ENCODE peak calls at places on chromosomes 7 and 10, in four cellular contexts. K is brain microvascular endothelial cell, B is ovary, I is Peyer's patch. H is an unnamed sample.

GRCh38 chr10:79601939-79602338 is 8.8 kb upstream of the SFTPA1 start:
- DNase-seq in K (no peak), B (no peak), I (no peak), H (no peak)

GRCh38 chr7:150586778-150587152 is 19.6 kb downstream of the GIMAP4 start:
- DNase-seq in K (no peak), B (peak), I (no peak), H (no peak)

GRCh38 chr10:89217057-89217990 is 10.2 kb upstream of the CH25H start:
- DNase-seq in K (peak), B (peak), I (peak), H (no peak)

GRCh38 chr7:51123322-51124021 is 193.1 kb downstream of the COBL start:
- DNase-seq in K (peak), B (no peak), I (no peak), H (no peak)

GRCh38 chr10:125627646-125628045 is 55.3 kb downstream of the TEX36 start:
- DNase-seq in K (no peak), B (no peak), I (no peak), H (peak)

GRCh38 chr7:123749537-123749857 is 694 bp upstream of the WASL start:
- DNase-seq in K (peak), B (no peak), I (peak), H (no peak)

GRCh38 chr7:105131890-105132289 is 117.9 kb downstream of the KMT2E start:
- DNase-seq in K (no peak), B (no peak), I (no peak), H (no peak)

GRCh38 chr10:1380075-1380793 is 324.0 kb downstream of the WDR37 start:
- DNase-seq in K (no peak), B (no peak), I (peak), H (peak)

GRCh38 chr7:100351657-100352058 is 6.3 kb upstream of the PILRB start:
- DNase-seq in K (no peak), B (no peak), I (no peak), H (peak)

GRCh38 chr7:925601-926000 is 28.9 kb downstream of the ADAP1 start:
- DNase-seq in K (no peak), B (peak), I (peak), H (no peak)

GRCh38 chr7:130273863-130274262 is 7.2 kb downstream of the CPA2 start:
- DNase-seq in K (no peak), B (peak), I (no peak), H (no peak)

GRCh38 chr7:102834999-102835398 is 77.8 kb upstream of the LRRC17 start:
- DNase-seq in K (peak), B (no peak), I (no peak), H (no peak)

GRCh38 chr10:43177588-43177987 is 39.3 kb downstream of the CSGALNACT2 start:
- DNase-seq in K (no peak), B (no peak), I (no peak), H (no peak)

GRCh38 chr7:98594787-98595186 is 22.3 kb upstream of the NPTX2 start:
- DNase-seq in K (no peak), B (no peak), I (no peak), H (no peak)

GRCh38 chr7:31047282-31047681 is 4.8 kb upstream of the ADCYAP1R1 start:
- DNase-seq in K (no peak), B (no peak), I (no peak), H (no peak)

GRCh38 chr7:155962191-155962967 is 150.1 kb upstream of the SHH start:
- DNase-seq in K (peak), B (no peak), I (no peak), H (no peak)

GRCh38 chr7:38398725-38399321 is 125.4 kb upstream of the TARP start:
- DNase-seq in K (peak), B (peak), I (peak), H (no peak)

GRCh38 chr7:149460493-149461330 is at the start of gene ZNF777:
- DNase-seq in K (peak), B (peak), I (peak), H (peak)

GRCh38 chr10:115982076-115982475 is 290.9 kb downstream of the GFRA1 start:
- DNase-seq in K (no peak), B (no peak), I (no peak), H (no peak)

GRCh38 chr10:90887555-90887954 is 15.8 kb downstream of the RPP30 start:
- DNase-seq in K (no peak), B (no peak), I (no peak), H (no peak)

GRCh38 chr10:12644380-12645144 is 295.2 kb downstream of the CAMK1D start:
- DNase-seq in K (no peak), B (no peak), I (no peak), H (no peak)

GRCh38 chr10:120069700-120070099 is 177.2 kb downstream of the SEC23IP start:
- DNase-seq in K (no peak), B (no peak), I (no peak), H (no peak)

GRCh38 chr10:14617850-14618249 is 156.8 kb downstream of the FAM107B start:
- DNase-seq in K (no peak), B (no peak), I (no peak), H (no peak)
- H3K27ac ChIP-seq in K (no peak), B (no peak), I (no peak), H (no peak)

GRCh38 chr10:72099054-72099921 is 10.9 kb upstream of the SPOCK2 start:
- DNase-seq in K (no peak), B (no peak), I (no peak), H (no peak)
- H3K27ac ChIP-seq in K (no peak), B (no peak), I (peak), H (no peak)

GRCh38 chr7:143388051-143388450 is 6.9 kb downstream of the ZYX start:
- DNase-seq in K (no peak), B (no peak), I (no peak), H (no peak)

GRCh38 chr7:143390773-143391114 is 9.6 kb downstream of the ZYX start:
- DNase-seq in K (no peak), B (no peak), I (no peak), H (no peak)

GRCh38 chr7:143390098-143390772 is 9.1 kb downstream of the ZYX start:
- DNase-seq in K (no peak), B (no peak), I (no peak), H (no peak)

GRCh38 chr7:143388491-143389101 is 7.5 kb downstream of the ZYX start:
- DNase-seq in K (no peak), B (no peak), I (no peak), H (no peak)

DNA sequence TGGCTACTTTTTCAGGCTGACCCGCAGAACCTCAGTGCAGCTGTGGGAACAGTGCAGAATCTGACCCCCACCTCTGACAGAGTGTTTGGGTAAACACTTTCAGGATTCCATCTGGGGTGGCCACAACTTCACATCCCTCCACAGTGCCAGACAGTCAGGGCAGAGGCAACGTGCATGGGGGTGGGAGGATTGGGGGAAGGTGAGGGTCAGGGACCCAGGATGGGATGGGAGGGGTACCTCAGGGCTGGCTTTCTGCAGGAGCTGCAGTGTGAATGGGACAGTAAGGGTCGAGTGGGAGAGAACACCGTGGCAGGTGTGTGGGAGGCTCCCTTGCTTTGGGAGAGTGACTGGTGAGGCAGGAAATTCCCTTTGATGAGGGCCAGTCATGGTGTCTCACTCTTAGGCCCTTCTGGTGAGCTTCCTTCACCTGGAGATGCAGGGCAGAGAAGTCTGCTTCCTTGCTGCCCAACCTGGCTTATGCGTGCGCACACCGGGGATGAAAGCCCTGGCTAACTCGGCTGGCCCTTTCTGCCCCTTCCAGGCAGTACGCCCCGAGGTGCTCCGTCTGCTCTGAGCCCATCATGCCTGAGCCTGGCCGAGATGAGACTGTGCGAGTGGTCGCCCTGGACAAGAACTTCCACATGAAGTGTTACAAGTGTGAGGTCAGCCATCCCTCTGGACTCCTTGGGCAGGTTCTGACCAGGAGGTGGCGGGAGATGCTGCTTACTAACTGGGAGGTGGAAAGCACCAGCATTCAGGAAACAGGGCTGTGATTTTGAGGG is 8.4 kb downstream of the ZYX start:
- DNase-seq in K (no peak), B (no peak), I (no peak), H (no peak)
- H3K27ac ChIP-seq in K (no peak), B (no peak), I (no peak), H (peak)

GRCh38 chr10:114349505-114350211 is 54.6 kb downstream of the AFAP1L2 start:
- DNase-seq in K (no peak), B (peak), I (no peak), H (no peak)
- H3K27ac ChIP-seq in K (no peak), B (peak), I (no peak), H (no peak)

DNA sequence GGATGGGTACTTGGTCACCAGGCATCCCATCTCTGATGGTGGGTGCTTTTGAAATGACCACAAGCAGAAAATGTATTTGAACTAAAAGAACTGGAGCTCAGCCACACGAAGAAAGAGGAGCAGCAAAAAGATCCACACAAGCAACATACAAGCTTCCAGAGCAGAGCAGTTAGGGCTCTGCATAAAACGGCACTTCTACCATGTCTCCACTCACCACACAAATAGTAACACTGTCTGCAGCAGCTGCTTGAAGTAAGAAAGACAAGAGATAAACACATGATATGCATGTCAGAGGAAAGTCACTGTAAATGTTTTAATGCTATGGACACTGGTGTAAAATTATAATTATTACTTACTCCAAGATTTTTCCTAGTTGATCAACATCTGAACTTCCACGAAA is 32.5 kb upstream of the FAM133B start:
- DNase-seq in K (no peak), B (no peak), I (no peak), H (no peak)
- H3K27ac ChIP-seq in K (no peak), B (no peak), I (no peak), H (no peak)

DNA sequence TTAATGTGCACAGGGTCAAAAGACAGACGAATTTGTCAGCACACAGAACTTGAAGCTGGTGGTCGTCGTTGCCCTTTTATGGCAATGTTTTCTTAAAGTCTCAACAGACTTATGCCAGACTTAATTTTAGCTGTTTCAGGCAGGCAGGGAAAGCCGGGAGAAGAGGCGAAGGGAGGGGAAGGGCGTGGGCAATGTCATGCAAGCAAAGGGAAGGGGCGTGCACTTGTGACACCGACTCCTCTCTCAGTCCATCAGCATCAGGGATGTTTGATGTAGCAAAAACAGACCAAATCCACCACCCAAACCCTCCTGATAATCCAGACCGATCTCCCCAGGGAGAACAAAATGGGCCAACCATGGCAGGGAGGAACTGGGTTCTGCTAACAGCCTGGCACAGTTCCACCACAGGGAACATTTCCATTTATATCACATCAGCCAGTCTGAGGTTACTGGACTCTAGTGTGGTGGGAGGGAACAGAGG is 118.1 kb upstream of the RHEB start:
- DNase-seq in K (peak), B (peak), I (no peak), H (peak)
- H3K27ac ChIP-seq in K (no peak), B (no peak), I (no peak), H (peak)

GRCh38 chr10:75645704-75646103 is 214.3 kb downstream of the LRMDA start:
- DNase-seq in K (no peak), B (no peak), I (no peak), H (no peak)
- H3K27ac ChIP-seq in K (no peak), B (no peak), I (no peak), H (no peak)

GRCh38 chr10:92699518-92700272 is 9.9 kb downstream of the HHEX start:
- DNase-seq in K (peak), B (no peak), I (peak), H (no peak)

GRCh38 chr10:92696606-92697383 is 7.0 kb downstream of the HHEX start:
- DNase-seq in K (no peak), B (no peak), I (no peak), H (no peak)

GRCh38 chr10:92695679-92696605 is 6.2 kb downstream of the HHEX start:
- DNase-seq in K (peak), B (peak), I (no peak), H (no peak)

GRCh38 chr10:92697663-92698511 is 8.1 kb downstream of the HHEX start:
- DNase-seq in K (no peak), B (no peak), I (no peak), H (no peak)

DNA sequence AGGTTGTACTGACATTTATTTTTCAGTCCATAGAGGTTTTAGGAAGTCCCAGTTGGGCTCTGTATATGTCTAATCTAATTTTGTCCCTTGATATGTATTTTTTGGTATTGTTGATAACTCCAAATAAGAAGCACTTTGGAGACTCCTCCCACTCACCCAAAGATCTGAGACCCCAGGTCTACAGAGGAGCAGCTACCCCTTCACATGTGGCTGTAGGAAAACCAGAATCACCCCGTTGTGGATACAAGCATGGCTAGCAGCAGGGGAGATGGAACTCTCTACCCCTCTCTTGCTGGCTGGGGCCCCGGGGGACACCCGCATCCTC is 9.4 kb downstream of the HHEX start:
- DNase-seq in K (no peak), B (no peak), I (no peak), H (no peak)
- H3K27ac ChIP-seq in K (no peak), B (no peak), I (no peak), H (no peak)

GRCh38 chr7:116588641-116589594 is 64.1 kb downstream of the CAV1 start:
- DNase-seq in K (peak), B (no peak), I (no peak), H (no peak)

GRCh38 chr7:116592041-116592355 is 67.2 kb downstream of the CAV1 start:
- DNase-seq in K (no peak), B (no peak), I (no peak), H (no peak)

GRCh38 chr7:116593359-116594075 is 68.7 kb downstream of the CAV1 start:
- DNase-seq in K (no peak), B (no peak), I (no peak), H (no peak)

GRCh38 chr7:116592445-116592844 is 67.6 kb downstream of the CAV1 start:
- DNase-seq in K (no peak), B (no peak), I (no peak), H (no peak)

DNA sequence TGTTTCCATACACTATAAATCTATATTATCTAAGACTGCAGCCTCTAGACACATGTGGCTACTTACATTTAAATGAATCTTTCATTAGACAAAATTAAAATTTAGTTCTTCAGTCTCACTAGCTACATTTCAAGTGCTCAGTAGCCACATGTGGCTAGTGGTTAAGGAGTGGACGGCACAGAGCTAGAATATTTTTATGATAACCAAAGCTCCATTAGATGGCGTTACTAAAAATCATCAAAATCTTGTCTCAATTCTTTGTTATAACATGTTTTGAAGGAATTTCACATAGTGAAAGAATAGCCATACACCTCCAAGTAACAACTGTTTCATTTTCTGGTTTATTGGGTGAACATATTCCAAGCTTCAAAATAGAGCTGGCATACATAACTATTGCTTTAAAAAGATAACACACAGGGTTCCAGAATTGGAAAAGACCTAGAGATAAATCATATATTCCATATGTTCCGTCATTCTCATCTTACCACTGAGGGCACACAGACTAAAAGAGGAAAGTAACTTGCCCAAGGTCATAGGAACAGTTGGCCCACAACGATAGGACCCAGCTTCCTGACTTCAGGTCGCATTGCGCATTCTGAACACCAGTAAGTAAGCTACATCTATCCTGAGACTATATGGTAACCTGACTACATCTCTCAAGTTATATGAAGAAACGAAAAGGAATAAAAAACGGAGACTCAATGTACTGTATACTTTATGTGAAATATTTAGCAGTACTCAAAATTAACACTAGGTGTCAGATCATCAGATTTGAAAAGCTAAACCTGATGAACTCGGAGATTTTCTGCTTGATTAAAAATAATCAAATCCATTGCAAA is 66.6 kb downstream of the CAV1 start:
- DNase-seq in K (no peak), B (no peak), I (no peak), H (no peak)
- H3K27ac ChIP-seq in K (no peak), B (no peak), I (no peak), H (no peak)